ENCODE peak calls at places on chromosomes 2 and 18, in ten cellular contexts. K, D, G, N, C, R, T, H, J and F are unnamed samples.

GRCh38 chr2:29106980-29107388 is 8.2 kb upstream of the CLIP4 start:
- DNase-seq in G (no peak), T (no peak), C (no peak), R (peak; percentile 83), N (peak; percentile 36), J (no peak), K (no peak), D (no peak), H (no peak), F (no peak)

GRCh38 chr18:39313992-39314391 is 1748.4 kb upstream of the CELF4 start:
- DNase-seq in N (no peak), D (no peak), C (no peak), H (no peak), R (no peak), T (no peak), J (no peak), K (no peak), G (no peak), F (no peak)

GRCh38 chr2:26561918-26562810 is 79.0 kb downstream of the CIB4 start:
- DNase-seq in D (no peak), H (peak; percentile 54), G (peak; percentile 61), T (peak; percentile 61), N (no peak), C (peak; percentile 80), J (no peak), K (no peak), R (no peak), F (peak; percentile 50)

GRCh38 chr2:38497670-38498037 is 105.1 kb downstream of the HNRNPLL start:
- DNase-seq in J (no peak), T (no peak), K (no peak), N (no peak), C (no peak), H (no peak), D (no peak), R (no peak), G (no peak), F (no peak)

GRCh38 chr2:133264951-133265949 is 303.0 kb downstream of the NCKAP5 start:
- DNase-seq in D (no peak), K (no peak), C (peak; percentile 50), J (peak; percentile 50), N (peak; percentile 67), H (peak; percentile 53), G (peak; percentile 54), T (peak; percentile 18), R (no peak), F (peak; percentile 73)

GRCh38 chr18:8889479-8889878 is 184.1 kb downstream of the MTCL1 start:
- DNase-seq in D (no peak), J (no peak), R (peak; percentile 36), T (no peak), H (no peak), G (no peak), C (no peak), K (no peak), N (no peak), F (no peak)

GRCh38 chr2:155815851-155816250 is 516.7 kb downstream of the NR4A2 start:
- DNase-seq in J (peak; percentile 79), N (peak; percentile 55), C (no peak), T (no peak), H (no peak), R (peak; percentile 1), K (no peak), D (no peak), G (peak; percentile 75), F (no peak)

GRCh38 chr18:21081425-21081824 is 30.2 kb downstream of the ROCK1 start:
- DNase-seq in C (no peak), R (no peak), D (no peak), H (no peak), K (no peak), G (no peak), T (no peak), J (no peak), N (no peak), F (no peak)

GRCh38 chr18:62425465-62426190 is 97.2 kb upstream of the ZCCHC2 start:
- DNase-seq in T (peak; percentile 77), D (no peak), K (peak; percentile 89), R (peak; percentile 93), H (peak; percentile 44), C (peak; percentile 82), N (peak; percentile 86), J (peak; percentile 96), G (peak; percentile 96), F (no peak)

GRCh38 chr2:42063383-42064171 is 15.8 kb downstream of the PKDCC start:
- DNase-seq in K (no peak), C (no peak), R (peak; percentile 77), H (no peak), D (no peak), G (no peak), N (no peak), T (no peak), J (peak; percentile 91), F (no peak)

GRCh38 chr2:181690851-181691250 is 10.5 kb upstream of the NEUROD1 start:
- DNase-seq in D (no peak), R (no peak), J (no peak), C (no peak), T (no peak), N (no peak), G (no peak), H (no peak), K (no peak), F (no peak)

GRCh38 chr2:237613679-237614078 is 13.7 kb upstream of the LRRFIP1 start:
- DNase-seq in T (no peak), G (no peak), K (no peak), D (no peak), C (no peak), H (no peak), J (peak; percentile 86), N (no peak), R (no peak), F (no peak)
- H3K4me1 ChIP-seq in T (peaks cover 24% of the 10 kb centered on the region), G (peaks cover 35% of the 10 kb centered on the region), K (peaks cover 43% of the 10 kb centered on the region), D (peaks cover 14% of the 10 kb centered on the region), C (peaks cover 31% of the 10 kb centered on the region), H (peaks cover 48% of the 10 kb centered on the region), J (peaks cover 29% of the 10 kb centered on the region), N (peaks cover 22% of the 10 kb centered on the region), R (peaks cover 13% of the 10 kb centered on the region), F (peaks cover 18% of the 10 kb centered on the region)

DNA sequence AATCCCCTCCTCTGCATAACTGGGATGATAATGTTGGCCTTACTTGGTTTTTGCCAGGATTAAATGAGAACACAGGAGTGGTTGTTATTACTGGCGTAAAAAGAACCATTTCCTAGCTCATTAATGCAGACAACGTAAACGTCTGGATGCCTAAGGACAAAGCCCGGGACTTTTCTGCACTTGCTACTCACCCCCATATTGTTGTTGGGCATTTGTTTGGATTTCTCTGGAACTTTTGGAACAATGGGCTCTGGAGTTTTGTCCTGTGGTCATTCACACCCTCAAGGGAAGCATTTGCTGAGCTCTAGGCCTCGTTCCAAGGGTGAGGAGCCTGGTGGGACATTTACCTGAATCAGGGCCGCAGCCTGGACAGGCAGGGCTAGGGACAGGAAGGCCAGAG is 76.0 kb downstream of the HS1BP3 start:
- DNase-seq in N (no peak), R (no peak), T (no peak), G (no peak), C (no peak), J (no peak), D (no peak), K (no peak), H (no peak), F (no peak)
- H3K4me1 ChIP-seq in N (no peaks in the 10 kb centered on the region), R (peaks cover 37% of the 10 kb centered on the region), T (peaks cover 37% of the 10 kb centered on the region), G (no peaks in the 10 kb centered on the region), C (peaks cover 41% of the 10 kb centered on the region), J (peaks cover 2% of the 10 kb centered on the region), D (peaks cover 12% of the 10 kb centered on the region), K (peaks cover 26% of the 10 kb centered on the region), H (peaks cover 98% of the 10 kb centered on the region), F (peaks cover 99% of the 10 kb centered on the region)

GRCh38 chr2:141062016-141062415 is 1068.8 kb downstream of the LRP1B start:
- DNase-seq in T (no peak), D (no peak), N (no peak), K (no peak), R (no peak), H (no peak), C (no peak), J (no peak), G (no peak), F (no peak)

GRCh38 chr2:141058552-141058951 is 1072.3 kb downstream of the LRP1B start:
- DNase-seq in N (no peak), R (no peak), T (no peak), H (no peak), K (no peak), J (no peak), G (no peak), C (no peak), D (no peak), F (no peak)

GRCh38 chr2:141065042-141065441 is 1065.8 kb downstream of the LRP1B start:
- DNase-seq in K (no peak), C (no peak), H (no peak), J (no peak), G (no peak), N (no peak), D (no peak), T (no peak), R (no peak), F (no peak)

GRCh38 chr2:141063410-141063809 is 1067.4 kb downstream of the LRP1B start:
- DNase-seq in C (no peak), R (no peak), G (peak; percentile 61), K (no peak), T (no peak), H (no peak), D (no peak), N (peak; percentile 14), J (peak; percentile 16), F (no peak)

DNA sequence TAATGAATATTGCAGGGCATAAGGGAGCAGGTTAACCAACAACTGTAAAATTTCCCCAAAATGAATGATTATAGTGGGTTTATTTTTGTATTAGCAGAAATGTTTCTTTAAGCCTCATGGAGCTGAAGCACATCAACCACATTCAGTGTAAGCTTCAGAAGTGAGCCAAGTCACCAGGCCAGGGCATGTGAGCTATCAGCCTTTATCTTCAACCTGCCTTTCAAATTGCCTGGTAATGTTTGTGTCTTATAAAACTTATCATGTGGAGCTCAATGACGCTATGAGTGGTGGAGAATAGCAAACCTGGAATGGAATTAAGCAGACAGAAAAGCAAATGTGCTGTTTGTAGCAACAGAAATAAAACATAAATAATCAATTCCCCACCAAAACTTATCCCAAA is 1068.4 kb downstream of the LRP1B start:
- DNase-seq in H (peak; percentile 44), G (no peak), N (no peak), J (no peak), K (no peak), R (no peak), T (no peak), D (no peak), C (no peak), F (peak; percentile 26)
- H3K4me1 ChIP-seq in H (peaks cover 4% of the 10 kb centered on the region), G (peaks cover 23% of the 10 kb centered on the region), N (no peaks in the 10 kb centered on the region), J (no peaks in the 10 kb centered on the region), K (no peaks in the 10 kb centered on the region), R (no peaks in the 10 kb centered on the region), T (no peaks in the 10 kb centered on the region), D (no peaks in the 10 kb centered on the region), C (no peaks in the 10 kb centered on the region), F (no peaks in the 10 kb centered on the region)

DNA sequence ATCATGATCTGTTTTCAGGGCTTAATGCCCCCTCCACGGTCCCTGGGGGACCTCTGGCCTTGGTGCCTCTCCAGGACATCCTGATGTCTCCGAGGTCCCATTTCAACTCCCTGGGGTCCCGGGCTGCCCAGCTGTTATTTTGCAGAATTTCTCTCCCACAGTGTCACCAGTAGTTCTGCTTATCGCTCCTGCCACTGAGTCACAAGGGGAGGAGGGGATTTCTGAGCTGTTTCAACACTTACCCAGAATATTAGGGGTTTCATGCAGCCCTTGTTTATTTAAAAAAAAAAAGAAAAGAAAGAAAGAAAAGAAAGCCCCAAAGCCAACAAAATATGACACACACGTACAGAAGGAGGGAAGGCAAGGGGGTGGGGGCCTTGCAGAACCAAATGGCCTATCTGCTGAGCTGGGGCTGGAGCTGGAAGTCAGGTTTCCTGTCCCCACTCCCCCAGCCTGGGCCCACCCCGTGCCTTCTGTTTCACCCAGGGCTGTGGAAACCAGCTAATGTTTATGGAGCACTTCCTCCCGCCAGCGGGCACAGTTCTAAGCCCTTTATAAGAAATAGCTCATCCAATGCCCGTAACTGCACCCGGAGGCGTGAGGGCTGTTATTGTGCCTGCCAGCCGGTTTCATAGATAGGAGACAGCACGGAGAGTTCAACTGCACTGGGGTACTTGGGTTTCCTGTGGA is 8.4 kb upstream of the ARID5A start:
- DNase-seq in G (no peak), H (peak; percentile 57), N (no peak), J (no peak), R (peak; percentile 67), D (peak; percentile 27), C (peak; percentile 71), K (peak; percentile 88), T (peak; percentile 52), F (peak; percentile 71)
- H3K4me1 ChIP-seq in G (peaks cover 28% of the 10 kb centered on the region), H (peaks cover 64% of the 10 kb centered on the region), N (peaks cover 9% of the 10 kb centered on the region), J (no peaks in the 10 kb centered on the region), R (peaks cover 36% of the 10 kb centered on the region), D (peaks cover 59% of the 10 kb centered on the region), C (peaks cover 41% of the 10 kb centered on the region), K (peaks cover 59% of the 10 kb centered on the region), T (peaks cover 54% of the 10 kb centered on the region), F (peaks cover 45% of the 10 kb centered on the region)